ENCODE peak calls at places on chromosomes 4 and X, in nine cellular contexts. B is A549, V is OCI-LY7, D is cardiac fibroblast, W is GM10248, S is left ventricle myocardium inferior, X is hepatocyte, C is HFF-Myc, Z is HFFc6. L is an unnamed sample.

GRCh38 chr4:182917182-182918043 is at the start of gene DCTD:
- DNase-seq in Z (peak), B (no peak), C (no peak), D (peak), S (peak), X (peak), W (peak), V (peak), L (no peak)

GRCh38 chrX:109859673-109860072 is 126.6 kb upstream of the ACSL4 start:
- DNase-seq in Z (no peak), X (no peak), D (no peak), B (no peak), S (no peak), C (no peak), V (no peak), W (no peak), L (no peak)

GRCh38 chrX:67779099-67779498 is 235.3 kb downstream of the AR start:
- DNase-seq in B (no peak), Z (no peak), D (no peak), V (no peak), C (no peak), W (no peak), X (no peak), S (no peak), L (no peak)

GRCh38 chr4:40446785-40447184 is 111.7 kb downstream of the CHRNA9 start:
- DNase-seq in V (no peak), W (no peak), B (no peak), S (no peak), D (no peak), X (peak), Z (no peak), C (no peak), L (no peak)

GRCh38 chrX:147848543-147849448 is 62.9 kb upstream of the FMR1 start:
- DNase-seq in W (no peak), S (no peak), Z (no peak), V (no peak), D (no peak), B (no peak), X (peak), C (no peak), L (no peak)

GRCh38 chr4:27921236-27921635 is 1060.6 kb downstream of the STIM2 start:
- DNase-seq in S (no peak), D (peak), X (no peak), W (no peak), V (no peak), C (no peak), Z (peak), B (no peak), L (no peak)

GRCh38 chr4:89226665-89227572 is 80.7 kb downstream of the GPRIN3 start:
- DNase-seq in W (peak), C (peak), X (peak), D (peak), V (peak), Z (peak), B (peak), S (peak), L (peak)

GRCh38 chrX:145881175-145881867 is 63.7 kb downstream of the SLITRK2 start:
- DNase-seq in W (no peak), S (no peak), X (no peak), V (no peak), C (no peak), D (no peak), Z (no peak), B (no peak), L (no peak)

GRCh38 chrX:109709129-109709631 is 23.9 kb downstream of the ACSL4 start:
- DNase-seq in X (no peak), S (no peak), C (no peak), W (peak), B (no peak), Z (peak), V (peak), D (peak), L (no peak)

GRCh38 chrX:155221351-155221750 is 5.1 kb downstream of the VBP1 start:
- DNase-seq in X (no peak), W (no peak), D (no peak), V (no peak), C (no peak), B (no peak), S (no peak), Z (no peak), L (no peak)

GRCh38 chrX:18252644-18253359 is 32.1 kb upstream of the BEND2 start:
- DNase-seq in W (no peak), C (no peak), D (peak), V (no peak), X (no peak), B (no peak), S (no peak), Z (no peak), L (no peak)

GRCh38 chr4:122806981-122807679 is 19.5 kb upstream of the FGF2 start:
- DNase-seq in S (no peak), D (peak), Z (no peak), V (no peak), X (no peak), W (no peak), C (no peak), B (no peak), L (no peak)

GRCh38 chrX:140525448-140525847 is 20.6 kb upstream of the SOX3 start:
- DNase-seq in W (no peak), C (no peak), B (no peak), Z (no peak), S (no peak), D (peak), V (no peak), X (no peak), L (peak)

GRCh38 chr4:27123769-27124124 is 263.1 kb downstream of the STIM2 start:
- DNase-seq in C (no peak), W (no peak), V (no peak), B (no peak), D (no peak), Z (no peak), S (no peak), X (no peak), L (no peak)

GRCh38 chrX:40700640-40701342 is 34.6 kb downstream of the MED14 start:
- DNase-seq in Z (no peak), V (no peak), D (no peak), S (no peak), W (no peak), C (no peak), X (no peak), B (no peak), L (no peak)

GRCh38 chr4:107733431-107733925 is 13.4 kb upstream of the PAPSS1 start:
- DNase-seq in D (no peak), W (no peak), S (no peak), Z (no peak), C (no peak), B (no peak), X (no peak), V (no peak), L (no peak)

GRCh38 chrX:320126-320783 is 1.7 kb upstream of the GTPBP6 start:
- DNase-seq in C (no peak), Z (no peak), W (no peak), B (no peak), V (no peak), X (no peak), S (peak), D (no peak), L (no peak)

GRCh38 chr4:189206953-189207352 is 733.7 kb upstream of the FRG1 start:
- DNase-seq in V (no peak), D (no peak), C (no peak), Z (no peak), B (no peak), S (no peak), X (no peak), W (no peak), L (no peak)

GRCh38 chr4:82099863-82100579 is 273.8 kb downstream of the HNRNPD start:
- DNase-seq in V (no peak), S (no peak), D (no peak), Z (no peak), C (no peak), B (no peak), W (no peak), X (peak), L (no peak)

GRCh38 chr4:152258804-152259708 is 276.8 kb downstream of the FBXW7 start:
- DNase-seq in Z (peak), D (peak), V (no peak), W (no peak), B (no peak), X (peak), C (peak), S (no peak), L (peak)

DNA sequence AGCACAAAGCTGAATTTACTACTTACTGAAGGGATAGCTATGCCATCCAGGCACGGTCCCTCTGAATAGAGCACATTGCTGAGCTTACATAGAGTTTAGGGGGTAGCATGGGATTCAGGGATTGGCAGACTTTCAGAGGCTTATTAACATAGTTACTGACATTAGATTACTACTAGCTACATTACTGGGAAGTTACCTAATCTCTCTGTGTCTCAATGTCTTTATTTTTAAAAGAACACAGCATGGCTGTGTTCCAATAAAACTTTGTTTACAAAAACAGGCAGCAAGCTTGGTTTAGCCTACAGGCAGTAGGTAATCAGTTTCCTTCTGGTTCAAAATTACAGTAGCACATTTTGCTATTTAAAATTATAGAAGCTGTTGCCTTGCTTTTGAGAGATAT is 7.0 kb downstream of the KLHL8 start:
- DNase-seq in Z (no peak), D (peak), W (no peak), S (no peak), B (no peak), X (no peak), V (no peak), C (no peak), L (no peak)
- TF ChIP-seq CTCF in Z (no peak), D (no peak), W (no peak), S (no peak), B (no peak), X (no peak), V (no peak), C (no peak), L (no peak)

GRCh38 chr4:154686838-154687237 is 57.0 kb upstream of the LRAT start:
- DNase-seq in X (no peak), S (no peak), V (no peak), Z (no peak), C (no peak), D (peak), B (peak), W (no peak), L (no peak)
- TF ChIP-seq CTCF in X (peak), S (no peak), V (peak), Z (peak), C (no peak), D (no peak), B (peak), W (no peak), L (no peak)

DNA sequence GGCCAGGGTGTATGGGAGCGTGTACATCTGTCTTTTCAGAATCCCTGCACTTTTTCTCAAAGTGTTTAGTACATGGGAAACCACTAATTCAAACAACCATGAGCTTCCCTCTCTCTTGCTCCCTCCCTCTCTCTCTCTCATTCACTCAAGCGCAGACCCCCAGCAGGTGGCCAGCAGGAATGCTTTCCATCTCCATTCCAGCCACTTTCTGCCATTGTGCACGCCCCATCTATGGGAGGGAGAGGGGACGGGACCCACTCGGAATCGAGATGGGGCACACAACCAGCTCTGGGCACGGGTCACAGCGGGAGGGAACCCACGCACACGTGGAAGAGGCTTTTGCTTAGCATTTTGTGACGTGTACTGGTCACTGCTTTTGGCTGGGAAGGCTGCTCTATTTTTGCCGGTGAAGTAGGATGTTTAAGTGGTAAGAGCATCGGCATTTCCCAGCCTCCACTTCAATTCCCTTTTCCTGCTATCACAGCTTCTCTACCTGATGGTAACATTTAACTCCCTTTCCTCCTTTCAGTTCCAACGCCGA is 84.3 kb downstream of the IRF2 start:
- DNase-seq in Z (no peak), D (no peak), B (no peak), X (no peak), S (no peak), C (no peak), V (no peak), W (no peak), L (no peak)
- TF ChIP-seq CTCF in Z (no peak), D (no peak), B (no peak), X (no peak), S (no peak), C (no peak), V (no peak), W (no peak), L (no peak)

GRCh38 chr4:76783836-76784235 is 114.1 kb downstream of the SOWAHB start:
- DNase-seq in S (no peak), D (peak), W (no peak), C (no peak), X (no peak), V (no peak), Z (no peak), B (no peak), L (no peak)

GRCh38 chr4:76780781-76781697 is 116.9 kb downstream of the SOWAHB start:
- DNase-seq in W (no peak), Z (no peak), B (no peak), D (no peak), V (no peak), X (no peak), C (no peak), S (no peak), L (no peak)

GRCh38 chr4:76781698-76782595 is 116.0 kb downstream of the SOWAHB start:
- DNase-seq in C (peak), B (no peak), Z (peak), W (no peak), V (no peak), D (peak), X (no peak), S (no peak), L (peak)

GRCh38 chr4:76782837-76783236 is 115.1 kb downstream of the SOWAHB start:
- DNase-seq in W (no peak), X (no peak), S (no peak), Z (peak), B (no peak), D (peak), V (no peak), C (no peak), L (peak)

DNA sequence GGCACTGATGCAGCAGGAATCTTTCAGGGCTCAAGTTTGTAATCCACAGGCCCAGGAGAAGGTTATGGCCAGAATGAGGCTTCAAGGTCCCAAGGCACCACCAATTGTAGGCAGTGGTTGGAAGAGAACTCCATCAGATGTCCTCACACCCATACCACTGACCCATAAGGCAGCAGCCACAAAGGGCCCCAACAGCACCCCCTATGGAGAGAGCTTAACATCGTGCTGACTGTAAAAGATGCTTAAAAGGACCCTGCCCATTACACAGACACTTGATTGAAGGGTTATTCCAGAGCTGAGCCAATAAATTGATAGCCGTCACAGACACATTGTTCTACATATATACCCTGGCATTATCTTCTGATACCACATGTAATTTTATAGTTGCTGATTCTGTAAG is 113.7 kb downstream of the SOWAHB start:
- DNase-seq in C (no peak), Z (no peak), D (peak), V (no peak), W (no peak), S (no peak), X (no peak), B (no peak), L (no peak)
- TF ChIP-seq CTCF in C (peak), Z (peak), D (peak), V (peak), W (peak), S (peak), X (peak), B (no peak), L (peak)

GRCh38 chr4:72006576-72006975 is 25.2 kb upstream of the NPFFR2 start:
- DNase-seq in B (no peak), Z (peak), S (no peak), X (no peak), C (no peak), V (no peak), D (peak), W (no peak), L (no peak)
- TF ChIP-seq CTCF in B (no peak), Z (no peak), S (no peak), X (no peak), C (no peak), V (no peak), D (no peak), W (no peak), L (no peak)

DNA sequence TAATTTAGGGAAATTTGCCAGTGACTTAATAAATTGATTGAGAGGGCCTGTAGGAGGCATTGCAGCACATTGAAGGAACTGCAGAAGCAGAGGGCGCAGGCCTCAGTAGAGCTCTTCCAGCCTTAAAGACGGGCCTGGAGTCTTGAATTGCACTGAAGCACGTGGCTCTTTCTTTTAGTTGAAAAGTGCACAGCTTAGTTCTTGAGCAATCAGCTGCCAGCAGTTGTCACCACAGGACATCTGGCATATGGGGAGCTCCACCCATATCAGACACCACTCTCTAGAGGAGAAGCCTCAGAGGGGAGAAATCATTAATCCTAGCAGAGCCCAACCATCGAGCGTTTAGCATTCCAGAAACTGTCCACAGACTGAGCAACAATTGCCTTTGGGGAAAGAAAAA is 16.0 kb upstream of the FGF16 start:
- DNase-seq in V (peak), D (no peak), B (no peak), X (no peak), W (no peak), Z (peak), S (no peak), C (peak), L (peak)
- TF ChIP-seq CTCF in V (no peak), D (no peak), B (no peak), X (no peak), W (no peak), Z (peak), S (no peak), C (no peak), L (peak)

L was measured in AG09319.